ENCODE peak calls at places on chromosomes 16 and 17, in six cellular contexts. One of them, this sample, is unnamed. For H3K4me1, H3K36me3 and H3K27me3, the result is how much of the 10 kb centered on the place peaks cover.

GRCh38 chr17:28133562-28133970 is 91.1 kb downstream of the NLK start:
- DNase-seq in CD4-positive, CD25-positive, alpha-beta regulatory T cell: no peak
- DNase-seq in uterus: no peak
- DNase-seq in PC-3: peak
- DNase-seq in cardiac muscle cell: peak
- DNase-seq in GM23248: peak
- DNase-seq in this sample: no peak

GRCh38 chr17:30160419-30161172 is 44.0 kb downstream of the NSRP1 start:
- DNase-seq in CD4-positive, CD25-positive, alpha-beta regulatory T cell: no peak
- DNase-seq in uterus: no peak
- DNase-seq in PC-3: no peak
- DNase-seq in cardiac muscle cell: no peak
- DNase-seq in GM23248: no peak
- DNase-seq in this sample: no peak

GRCh38 chr17:38354466-38354865 is 2.8 kb downstream of the SOCS7 start:
- DNase-seq in CD4-positive, CD25-positive, alpha-beta regulatory T cell: no peak
- DNase-seq in uterus: no peak
- DNase-seq in PC-3: no peak
- DNase-seq in cardiac muscle cell: no peak
- DNase-seq in GM23248: no peak
- DNase-seq in this sample: peak

GRCh38 chr17:21282231-21282630 is 2.3 kb upstream of the MAP2K3 start:
- DNase-seq in CD4-positive, CD25-positive, alpha-beta regulatory T cell: no peak
- DNase-seq in uterus: peak
- DNase-seq in PC-3: peak
- DNase-seq in cardiac muscle cell: peak
- DNase-seq in GM23248: peak
- DNase-seq in this sample: no peak

GRCh38 chr17:36918260-36918691 is 19.0 kb upstream of the LHX1 start:
- DNase-seq in CD4-positive, CD25-positive, alpha-beta regulatory T cell: no peak
- DNase-seq in uterus: no peak
- DNase-seq in PC-3: no peak
- DNase-seq in cardiac muscle cell: peak
- DNase-seq in GM23248: peak
- DNase-seq in this sample: no peak

GRCh38 chr16:3461120-3461519 is 17.6 kb downstream of the NAA60 start:
- DNase-seq in CD4-positive, CD25-positive, alpha-beta regulatory T cell: peak
- DNase-seq in uterus: no peak
- DNase-seq in PC-3: no peak
- DNase-seq in cardiac muscle cell: no peak
- DNase-seq in GM23248: no peak
- DNase-seq in this sample: no peak

GRCh38 chr16:68592466-68593337 is 52.4 kb upstream of the CDH3 start:
- DNase-seq in CD4-positive, CD25-positive, alpha-beta regulatory T cell: peak
- DNase-seq in uterus: no peak
- DNase-seq in PC-3: peak
- DNase-seq in cardiac muscle cell: peak
- DNase-seq in GM23248: peak
- DNase-seq in this sample: no peak

GRCh38 chr17:7712111-7712771 is 5.3 kb upstream of the DNAH2 start:
- DNase-seq in CD4-positive, CD25-positive, alpha-beta regulatory T cell: no peak
- DNase-seq in uterus: no peak
- DNase-seq in PC-3: no peak
- DNase-seq in cardiac muscle cell: no peak
- DNase-seq in GM23248: peak
- DNase-seq in this sample: peak

GRCh38 chr16:46904471-46904870 is 20.3 kb downstream of the GPT2 start:
- DNase-seq in CD4-positive, CD25-positive, alpha-beta regulatory T cell: no peak
- DNase-seq in uterus: no peak
- DNase-seq in PC-3: no peak
- DNase-seq in cardiac muscle cell: no peak
- DNase-seq in GM23248: no peak
- DNase-seq in this sample: no peak
- H3K4me1 ChIP-seq in CD4-positive, CD25-positive, alpha-beta regulatory T cell: under half
- H3K4me1 ChIP-seq in uterus: under half
- H3K4me1 ChIP-seq in PC-3: under half
- H3K4me1 ChIP-seq in cardiac muscle cell: under half
- H3K4me1 ChIP-seq in GM23248: under half
- H3K4me1 ChIP-seq in this sample: under half

DNA sequence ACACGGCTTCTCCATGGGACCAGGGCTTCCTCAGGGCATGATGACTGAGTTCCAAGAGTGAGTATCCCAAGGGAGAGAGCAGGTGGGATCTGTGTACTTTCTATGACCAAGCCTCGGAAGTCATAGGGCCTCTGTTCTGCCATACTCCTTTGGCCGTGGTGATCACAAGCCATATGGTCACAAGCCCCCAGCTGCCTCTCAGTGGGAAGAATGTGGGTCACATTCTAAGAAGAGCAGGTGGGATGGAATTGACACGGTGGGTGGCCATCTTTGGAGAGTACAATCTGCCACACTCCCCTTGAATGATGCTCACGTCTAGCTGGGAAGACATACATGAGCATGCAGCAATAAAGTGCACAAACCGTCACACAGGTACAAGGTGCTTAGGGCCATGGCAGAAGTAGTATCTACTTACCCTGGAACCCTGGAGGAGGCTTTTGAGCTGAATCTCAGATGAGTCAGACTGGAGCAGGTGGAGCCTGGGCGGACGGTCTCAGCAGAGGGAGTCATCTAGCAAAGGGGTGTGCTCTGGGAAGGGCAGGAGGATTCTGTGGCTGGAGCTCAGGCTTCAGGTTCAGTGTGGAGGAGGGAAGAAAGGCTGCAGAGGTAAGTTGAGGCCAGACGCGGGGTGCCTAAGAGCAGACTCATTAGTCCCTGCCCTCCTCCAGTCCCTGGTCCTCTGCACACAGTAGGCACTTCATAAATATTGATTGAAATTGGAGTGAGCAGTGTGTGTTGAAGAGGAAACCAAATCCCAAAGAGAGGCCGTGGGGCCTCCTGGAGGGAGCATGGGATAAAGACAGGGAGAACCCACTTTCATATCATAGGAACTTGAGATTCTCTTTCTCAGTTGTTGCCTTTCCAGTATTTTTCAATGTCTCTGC is 26.6 kb downstream of the GOSR2 start:
- DNase-seq in CD4-positive, CD25-positive, alpha-beta regulatory T cell: no peak
- DNase-seq in uterus: no peak
- DNase-seq in PC-3: peak
- DNase-seq in cardiac muscle cell: no peak
- DNase-seq in GM23248: peak
- DNase-seq in this sample: no peak
- H3K36me3 ChIP-seq in CD4-positive, CD25-positive, alpha-beta regulatory T cell: under half
- H3K36me3 ChIP-seq in uterus: under half
- H3K36me3 ChIP-seq in PC-3: under half
- H3K36me3 ChIP-seq in cardiac muscle cell: under half
- H3K36me3 ChIP-seq in GM23248: under half
- H3K36me3 ChIP-seq in this sample: under half

GRCh38 chr17:49910858-49911204 is 58.2 kb upstream of the DLX4 start:
- DNase-seq in CD4-positive, CD25-positive, alpha-beta regulatory T cell: no peak
- DNase-seq in uterus: no peak
- DNase-seq in PC-3: no peak
- DNase-seq in cardiac muscle cell: no peak
- DNase-seq in GM23248: no peak
- DNase-seq in this sample: no peak
- H3K27me3 ChIP-seq in CD4-positive, CD25-positive, alpha-beta regulatory T cell: under half
- H3K27me3 ChIP-seq in uterus: under half
- H3K27me3 ChIP-seq in PC-3: under half
- H3K27me3 ChIP-seq in cardiac muscle cell: half or more
- H3K27me3 ChIP-seq in GM23248: under half
- H3K27me3 ChIP-seq in this sample: half or more

DNA sequence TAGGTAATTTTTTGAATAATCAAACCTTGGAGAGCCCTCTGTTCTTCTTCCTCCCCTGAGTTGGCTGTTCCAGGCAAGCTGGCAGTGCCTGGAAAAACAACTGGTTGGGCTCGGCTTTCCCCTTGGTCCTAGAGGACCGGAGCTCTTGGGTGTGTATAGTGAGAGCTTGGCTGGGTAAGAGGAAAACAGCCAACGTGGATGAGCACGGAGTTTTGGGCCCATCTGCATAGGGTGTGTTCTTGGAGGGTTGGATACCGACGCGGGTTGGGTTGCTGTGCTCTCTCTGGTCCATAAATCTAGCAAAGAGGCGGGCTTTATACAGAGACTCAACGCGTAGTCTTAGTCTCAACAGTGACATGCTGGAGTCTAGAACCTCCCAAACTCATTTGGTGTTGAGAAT is 23.2 kb downstream of the ITGB3 start:
- DNase-seq in CD4-positive, CD25-positive, alpha-beta regulatory T cell: no peak
- DNase-seq in uterus: peak
- DNase-seq in PC-3: peak
- DNase-seq in cardiac muscle cell: peak
- DNase-seq in GM23248: peak
- DNase-seq in this sample: peak
- H3K4me1 ChIP-seq in CD4-positive, CD25-positive, alpha-beta regulatory T cell: under half
- H3K4me1 ChIP-seq in uterus: under half
- H3K4me1 ChIP-seq in PC-3: under half
- H3K4me1 ChIP-seq in cardiac muscle cell: under half
- H3K4me1 ChIP-seq in GM23248: half or more
- H3K4me1 ChIP-seq in this sample: under half

GRCh38 chr16:24741862-24742261 is 12.4 kb downstream of the TNRC6A start:
- DNase-seq in CD4-positive, CD25-positive, alpha-beta regulatory T cell: no peak
- DNase-seq in uterus: no peak
- DNase-seq in PC-3: no peak
- DNase-seq in cardiac muscle cell: no peak
- DNase-seq in GM23248: no peak
- DNase-seq in this sample: no peak

GRCh38 chr16:24737916-24738594 is 8.6 kb downstream of the TNRC6A start:
- DNase-seq in CD4-positive, CD25-positive, alpha-beta regulatory T cell: no peak
- DNase-seq in uterus: no peak
- DNase-seq in PC-3: no peak
- DNase-seq in cardiac muscle cell: no peak
- DNase-seq in GM23248: no peak
- DNase-seq in this sample: no peak

GRCh38 chr16:24737391-24737871 is 8.0 kb downstream of the TNRC6A start:
- DNase-seq in CD4-positive, CD25-positive, alpha-beta regulatory T cell: no peak
- DNase-seq in uterus: no peak
- DNase-seq in PC-3: peak
- DNase-seq in cardiac muscle cell: peak
- DNase-seq in GM23248: peak
- DNase-seq in this sample: no peak

GRCh38 chr16:24736758-24737157 is 7.3 kb downstream of the TNRC6A start:
- DNase-seq in CD4-positive, CD25-positive, alpha-beta regulatory T cell: no peak
- DNase-seq in uterus: peak
- DNase-seq in PC-3: no peak
- DNase-seq in cardiac muscle cell: no peak
- DNase-seq in GM23248: no peak
- DNase-seq in this sample: no peak

DNA sequence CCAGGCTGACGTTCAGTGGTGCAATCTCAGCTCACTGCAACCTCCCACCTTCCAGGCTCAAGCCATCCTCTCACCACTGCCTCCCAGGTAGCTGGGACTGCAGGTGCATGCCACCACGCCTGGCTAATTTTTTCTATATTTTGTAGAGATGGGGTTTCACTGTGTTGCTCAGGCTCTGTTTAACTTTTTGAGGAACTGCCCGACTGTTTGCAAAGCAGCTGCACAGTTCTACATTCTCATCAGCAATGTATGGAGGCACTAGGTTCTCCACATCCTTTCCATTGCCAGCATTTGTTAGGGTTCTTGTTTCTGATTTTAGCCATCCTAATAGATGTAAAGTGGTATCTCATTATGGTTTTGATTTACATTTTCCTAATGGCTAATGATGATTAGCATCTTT is 9.4 kb downstream of the TNRC6A start:
- DNase-seq in CD4-positive, CD25-positive, alpha-beta regulatory T cell: no peak
- DNase-seq in uterus: no peak
- DNase-seq in PC-3: no peak
- DNase-seq in cardiac muscle cell: no peak
- DNase-seq in GM23248: no peak
- DNase-seq in this sample: no peak
- H3K36me3 ChIP-seq in CD4-positive, CD25-positive, alpha-beta regulatory T cell: under half
- H3K36me3 ChIP-seq in uterus: under half
- H3K36me3 ChIP-seq in PC-3: under half
- H3K36me3 ChIP-seq in cardiac muscle cell: under half
- H3K36me3 ChIP-seq in GM23248: under half
- H3K36me3 ChIP-seq in this sample: under half

This sample was measured in HAP-1.